ENCODE peak calls at places on chromosomes 6 and 20, in eight cellular contexts. T is lower lobe of right lung; K is aorta; F is naive thymus-derived CD4-positive, alpha-beta T cell; Z is A673; H is IMR-90; P is H9; W is tibial nerve. N is an unnamed sample. For H3K4me1, the result is how much of the 10 kb centered on the place peaks cover.

GRCh38 chr20:46021361-46022359 is 7.4 kb upstream of the SLC12A5 start:
- DNase-seq in K (no peak), H (no peak), P (peak), W (no peak), T (no peak), Z (peak), F (no peak), N (no peak)

GRCh38 chr6:135535989-135536414 is 38.5 kb upstream of the AHI1 start:
- DNase-seq in P (no peak), W (no peak), F (peak), T (no peak), Z (peak), K (no peak), H (peak), N (no peak)

GRCh38 chr20:54476336-54476928 is 1.0 kb downstream of the DOK5 start:
- DNase-seq in F (no peak), K (no peak), H (no peak), Z (peak), P (no peak), T (no peak), W (no peak), N (no peak)

GRCh38 chr20:8844179-8844578 is 224.7 kb upstream of the PLCB4 start:
- DNase-seq in K (no peak), F (no peak), W (no peak), P (no peak), H (no peak), T (no peak), Z (no peak), N (no peak)

GRCh38 chr6:26205161-26205624 is 118.0 kb downstream of the HFE start:
- DNase-seq in T (peak), H (peak), K (peak), F (peak), P (peak), Z (peak), W (no peak), N (peak)

GRCh38 chr6:11875325-11876109 is 96.9 kb upstream of the ADTRP start:
- DNase-seq in Z (no peak), P (no peak), W (no peak), K (no peak), T (no peak), H (no peak), F (no peak), N (no peak)

GRCh38 chr6:47690209-47690608 is 8.2 kb upstream of the ADGRF4 start:
- DNase-seq in K (no peak), W (no peak), T (no peak), P (no peak), Z (no peak), H (no peak), F (no peak), N (no peak)

GRCh38 chr20:59650418-59650817 is 46.1 kb downstream of the PHACTR3 start:
- DNase-seq in W (no peak), F (no peak), H (no peak), Z (no peak), T (no peak), K (no peak), P (no peak), N (no peak)

GRCh38 chr20:23441850-23442313 is 2.4 kb downstream of the CSTL1 start:
- DNase-seq in K (peak), W (peak), T (no peak), H (peak), F (peak), Z (peak), P (peak), N (peak)

GRCh38 chr20:44938637-44939036 is 21.6 kb downstream of the TOMM34 start:
- DNase-seq in H (no peak), T (no peak), K (no peak), Z (no peak), F (no peak), W (no peak), P (no peak), N (no peak)

GRCh38 chr6:160513836-160514235 is 150.2 kb downstream of the LPA start:
- DNase-seq in H (no peak), T (no peak), P (no peak), Z (no peak), F (no peak), W (no peak), K (no peak), N (no peak)

GRCh38 chr6:54935739-54936138 is 89.2 kb downstream of the FAM83B start:
- DNase-seq in K (no peak), P (no peak), Z (no peak), W (no peak), T (no peak), F (no peak), H (peak), N (no peak)

GRCh38 chr6:159035891-159036290 is 8.9 kb downstream of the TAGAP start:
- DNase-seq in W (no peak), K (no peak), F (no peak), H (no peak), T (no peak), Z (no peak), P (no peak), N (no peak)

GRCh38 chr6:28142446-28142845 is 763 bp downstream of the ZKSCAN8 start:
- DNase-seq in H (peak), T (no peak), P (no peak), F (no peak), W (no peak), K (no peak), Z (no peak), N (no peak)

GRCh38 chr6:35562060-35562459 is 49.4 kb upstream of the TULP1 start:
- DNase-seq in H (peak), T (peak), W (no peak), Z (peak), F (no peak), K (no peak), P (no peak), N (no peak)

GRCh38 chr6:80969439-80969838 is 783.0 kb downstream of the TENT5A start:
- DNase-seq in W (no peak), K (no peak), H (peak), T (no peak), P (no peak), F (no peak), Z (no peak), N (peak)

GRCh38 chr6:143271024-143271423 is 179.5 kb downstream of the ADAT2 start:
- DNase-seq in T (no peak), F (no peak), K (no peak), Z (peak), H (peak), W (no peak), P (no peak), N (no peak)

GRCh38 chr6:35613762-35614161 is 75.0 kb downstream of the FKBP5 start:
- DNase-seq in H (no peak), Z (no peak), K (no peak), P (no peak), F (no peak), T (no peak), W (no peak), N (no peak)

GRCh38 chr6:79719248-79719975 is 88.3 kb downstream of the SH3BGRL2 start:
- DNase-seq in H (peak), W (no peak), P (no peak), F (no peak), Z (no peak), T (no peak), K (no peak), N (no peak)

GRCh38 chr6:111162504-111162903 is 75.2 kb downstream of the SLC16A10 start:
- DNase-seq in K (no peak), Z (no peak), T (no peak), W (no peak), P (no peak), H (no peak), F (no peak), N (no peak)

GRCh38 chr20:5510446-5510845 is 193.7 kb upstream of the PROKR2 start:
- DNase-seq in T (no peak), Z (no peak), P (peak), K (no peak), W (no peak), H (no peak), F (no peak), N (no peak)

GRCh38 chr20:61581825-61582188 is 329.7 kb downstream of the CDH4 start:
- DNase-seq in H (no peak), K (no peak), T (no peak), F (no peak), W (no peak), P (no peak), Z (no peak), N (no peak)

GRCh38 chr6:90654166-90654565 is 67.3 kb upstream of the MAP3K7 start:
- DNase-seq in T (no peak), F (no peak), Z (peak), K (no peak), P (no peak), H (no peak), W (no peak), N (no peak)

GRCh38 chr6:65566117-65566516 is 140.9 kb downstream of the EYS start:
- DNase-seq in H (no peak), P (peak), K (no peak), F (no peak), Z (no peak), W (no peak), T (no peak), N (no peak)

GRCh38 chr20:12433724-12434123 is 516.0 kb downstream of the BTBD3 start:
- DNase-seq in K (no peak), W (no peak), T (no peak), H (no peak), Z (no peak), P (no peak), F (no peak), N (no peak)

GRCh38 chr6:41721396-41721795 is 14.0 kb downstream of the TFEB start:
- DNase-seq in W (no peak), T (peak), F (no peak), Z (no peak), P (no peak), K (no peak), H (no peak), N (no peak)

GRCh38 chr20:19252670-19253120 is 40.3 kb downstream of the SLC24A3 start:
- DNase-seq in F (no peak), Z (peak), T (peak), K (no peak), W (no peak), P (no peak), H (no peak), N (no peak)

GRCh38 chr6:117414770-117415169 is 11.0 kb downstream of the ROS1 start:
- DNase-seq in P (no peak), F (no peak), K (no peak), H (no peak), T (no peak), W (no peak), Z (no peak), N (no peak)

GRCh38 chr6:15507746-15508145 is 155.1 kb downstream of the DTNBP1 start:
- DNase-seq in H (no peak), F (no peak), W (no peak), P (no peak), Z (no peak), T (no peak), K (no peak), N (no peak)

GRCh38 chr6:79538481-79538971 is 1.3 kb upstream of the LCA5 start:
- DNase-seq in P (no peak), F (no peak), W (no peak), K (no peak), H (no peak), Z (peak), T (no peak), N (peak)

GRCh38 chr6:25866011-25866410 is 8.0 kb downstream of the SLC17A3 start:
- DNase-seq in P (no peak), F (peak), T (no peak), K (no peak), H (no peak), Z (no peak), W (no peak), N (no peak)

GRCh38 chr6:100470721-100471120 is 6.0 kb upstream of the SIM1 start:
- DNase-seq in F (no peak), Z (no peak), T (no peak), H (no peak), K (no peak), P (no peak), W (no peak), N (no peak)

GRCh38 chr6:75880305-75880704 is 131.3 kb downstream of the MYO6 start:
- DNase-seq in T (no peak), W (no peak), F (no peak), K (no peak), P (no peak), H (no peak), Z (no peak), N (no peak)

GRCh38 chr6:75874224-75874623 is 125.2 kb downstream of the MYO6 start:
- DNase-seq in H (no peak), K (no peak), T (no peak), W (no peak), P (no peak), Z (no peak), F (no peak), N (no peak)

GRCh38 chr6:75870389-75870788 is 121.3 kb downstream of the MYO6 start:
- DNase-seq in F (no peak), W (no peak), H (no peak), Z (no peak), K (no peak), P (no peak), T (no peak), N (no peak)

GRCh38 chr6:75876152-75876551 is 127.1 kb downstream of the MYO6 start:
- DNase-seq in Z (no peak), W (no peak), T (no peak), K (no peak), P (no peak), H (no peak), F (no peak), N (no peak)
- H3K4me1 ChIP-seq in Z (under half), W (under half), T (under half), K (under half), P (under half), H (under half), F (under half), N (under half)

GRCh38 chr6:45423901-45424627 is 46.3 kb upstream of the SUPT3H start:
- DNase-seq in Z (no peak), K (peak), H (no peak), T (peak), W (no peak), F (peak), P (peak), N (no peak)

GRCh38 chr6:45422541-45423110 is 44.9 kb upstream of the SUPT3H start:
- DNase-seq in F (peak), K (peak), P (peak), Z (peak), T (peak), H (peak), W (no peak), N (peak)

GRCh38 chr6:45421700-45422540 is 44.2 kb upstream of the SUPT3H start:
- DNase-seq in P (peak), Z (peak), W (peak), H (peak), T (peak), K (peak), F (peak), N (peak)

GRCh38 chr6:45424628-45424955 is 46.9 kb upstream of the SUPT3H start:
- DNase-seq in P (no peak), Z (no peak), W (no peak), K (no peak), F (no peak), T (no peak), H (no peak), N (no peak)

DNA sequence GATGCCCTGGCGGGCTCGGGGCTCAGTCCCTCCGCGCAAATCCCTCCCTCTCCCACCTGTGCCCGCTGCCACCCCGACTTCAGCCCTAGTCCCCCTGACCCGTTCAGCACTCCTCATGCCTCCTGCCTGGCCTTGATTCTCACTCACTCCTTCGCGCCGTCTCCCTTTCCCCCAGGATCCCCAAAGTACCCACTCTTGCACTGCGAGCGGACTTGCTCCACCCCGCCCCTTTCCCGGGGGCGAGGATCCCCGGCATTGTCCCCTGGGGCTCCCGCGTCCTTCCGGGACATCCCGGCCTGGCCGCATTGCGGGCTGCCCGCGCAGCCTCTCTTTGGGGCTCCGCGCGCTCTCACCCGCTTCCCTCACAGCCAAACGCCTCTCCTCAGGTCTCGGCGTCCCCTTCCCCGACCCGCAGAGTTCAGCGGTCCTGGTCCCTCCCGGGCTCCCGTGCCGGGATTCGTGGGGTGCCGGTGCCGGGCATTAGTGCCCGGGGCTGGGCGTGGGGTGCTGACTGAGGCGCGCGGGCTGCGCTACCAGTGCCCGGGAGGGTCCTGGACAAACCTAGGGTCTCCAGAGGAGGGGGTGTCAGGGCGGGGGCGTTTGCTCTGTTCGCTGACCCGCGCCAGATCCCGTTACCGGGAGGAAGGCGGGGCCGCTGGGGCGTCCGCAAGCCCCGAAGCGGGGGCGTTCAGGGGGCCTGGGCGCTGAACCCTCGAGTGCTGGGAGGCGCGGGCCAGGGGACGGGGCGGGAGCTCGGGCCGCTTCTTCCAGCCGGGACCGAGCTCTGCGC is 45.6 kb upstream of the SUPT3H start:
- DNase-seq in H (no peak), W (peak), Z (peak), K (peak), F (peak), T (peak), P (peak), N (peak)
- H3K4me1 ChIP-seq in H (under half), W (under half), Z (under half), K (under half), F (under half), T (under half), P (under half), N (under half)

GRCh38 chr6:129646140-129646569 is 63.8 kb downstream of the ARHGAP18 start:
- DNase-seq in K (no peak), H (no peak), P (no peak), W (no peak), T (no peak), F (no peak), Z (no peak), N (no peak)
- H3K4me1 ChIP-seq in K (under half), H (under half), P (under half), W (under half), T (under half), F (under half), Z (under half), N (half or more)

GRCh38 chr6:13444604-13445003 is 42.8 kb downstream of the GFOD1 start:
- DNase-seq in K (no peak), Z (no peak), P (no peak), F (no peak), H (no peak), T (no peak), W (no peak), N (no peak)
- H3K4me1 ChIP-seq in K (under half), Z (under half), P (under half), F (under half), H (under half), T (half or more), W (under half), N (under half)

DNA sequence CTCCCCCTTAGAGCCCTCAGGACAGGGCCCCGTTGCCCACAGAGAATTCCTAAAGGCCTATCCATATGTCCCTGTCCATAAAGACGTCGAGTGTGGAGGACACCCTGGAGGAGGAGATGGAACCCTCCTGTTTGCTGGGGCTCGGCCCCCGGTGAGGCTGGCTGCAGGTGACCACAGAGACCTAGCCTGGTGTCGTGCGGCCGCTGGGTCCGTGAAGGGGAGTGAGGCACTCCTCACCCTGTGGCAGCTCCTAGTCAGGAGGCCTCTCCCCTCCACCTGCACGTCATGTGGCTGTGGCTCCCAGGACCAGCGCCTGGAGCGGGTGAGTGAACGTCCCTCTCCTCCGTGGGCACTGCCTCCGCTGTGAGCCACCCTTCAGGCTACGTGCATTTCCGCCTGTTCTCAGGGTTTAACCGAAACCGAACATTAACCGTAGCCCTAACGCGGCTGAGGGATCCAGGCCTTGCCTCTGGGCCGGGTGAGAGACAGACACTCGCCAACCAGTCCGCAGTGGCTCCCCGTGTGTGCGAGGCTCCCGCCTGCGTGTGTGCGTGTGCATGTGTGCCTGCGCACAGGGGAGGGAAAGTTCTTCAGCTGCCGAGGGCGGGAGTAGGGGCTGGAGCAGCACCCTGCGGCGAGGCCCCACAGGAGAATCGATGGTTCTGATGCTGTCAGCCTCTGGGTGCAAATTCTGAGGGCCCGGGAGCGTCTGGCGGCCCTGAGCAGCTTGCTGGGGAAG is 5.9 kb upstream of the TCEA2 start:
- DNase-seq in H (no peak), F (no peak), T (peak), W (no peak), Z (no peak), K (no peak), P (no peak), N (no peak)
- H3K4me1 ChIP-seq in H (under half), F (under half), T (under half), W (under half), Z (under half), K (under half), P (under half), N (half or more)

DNA sequence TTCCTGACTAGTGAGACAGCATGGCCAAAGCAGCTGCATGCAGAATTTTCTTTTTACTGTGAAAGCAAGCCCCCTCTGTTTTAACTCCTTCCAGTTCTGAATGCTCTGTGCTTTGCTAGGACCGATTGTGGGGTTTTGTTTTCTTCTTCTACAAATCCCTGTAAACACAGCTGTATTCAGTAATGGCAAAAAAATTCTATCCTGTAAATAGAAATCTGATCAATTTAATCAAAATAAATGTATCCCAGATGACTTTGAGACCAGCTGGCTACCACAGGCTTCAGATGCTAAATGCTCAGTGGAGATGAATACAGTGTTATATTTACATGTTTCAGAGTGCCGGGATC is 149.4 kb downstream of the PRL start:
- DNase-seq in T (no peak), W (no peak), F (no peak), K (no peak), Z (no peak), P (no peak), H (peak), N (peak)
- H3K4me1 ChIP-seq in T (under half), W (under half), F (under half), K (under half), Z (under half), P (under half), H (under half), N (under half)

GRCh38 chr20:34018166-34018565 is 24.5 kb downstream of the RALY start:
- DNase-seq in H (no peak), W (no peak), K (no peak), T (no peak), P (no peak), F (no peak), Z (no peak), N (no peak)

GRCh38 chr20:34022154-34022842 is 28.6 kb downstream of the RALY start:
- DNase-seq in P (no peak), W (no peak), Z (peak), H (no peak), K (no peak), F (peak), T (no peak), N (no peak)

GRCh38 chr20:34023937-34024732 is 30.4 kb downstream of the RALY start:
- DNase-seq in T (no peak), Z (no peak), P (no peak), H (no peak), W (no peak), F (no peak), K (no peak), N (no peak)

GRCh38 chr20:34024733-34025351 is 31.1 kb downstream of the RALY start:
- DNase-seq in P (no peak), H (no peak), T (no peak), F (no peak), Z (peak), K (no peak), W (no peak), N (no peak)

GRCh38 chr20:34022843-34023234 is 29.1 kb downstream of the RALY start:
- DNase-seq in H (no peak), P (no peak), W (no peak), Z (no peak), K (no peak), F (no peak), T (no peak), N (no peak)
- H3K4me1 ChIP-seq in H (under half), P (under half), W (under half), Z (under half), K (under half), F (under half), T (half or more), N (under half)